ENCODE peak calls at places on chromosomes 2 and 18, in eight cellular contexts. C is fibroblast of pulmonary artery, F is BJ, G is GM12865, N is progenitor cell of endocrine pancreas, H is PC-3, Z is heart right ventricle, S is tibial artery. D is an unnamed sample.

GRCh38 chr2:240351826-240352426 is 83.5 kb upstream of the GPC1 start:
- DNase-seq in C (no peak), F (no peak), G (no peak), N (no peak), H (no peak), Z (no peak), S (no peak), D (no peak)

GRCh38 chr2:233912799-233913423 is 4.3 kb upstream of the TRPM8 start:
- DNase-seq in C (peak; percentile 54), F (no peak), G (peak; percentile 18), N (peak; percentile 72), H (peak; percentile 48), Z (peak; percentile 17), S (no peak), D (no peak)

GRCh38 chr2:240931319-240931949 is 25.3 kb downstream of the CROCC2 start:
- DNase-seq in C (no peak), F (no peak), G (no peak), N (peak; percentile 8), H (no peak), Z (no peak), S (no peak), D (no peak)

GRCh38 chr2:37287966-37288365 is 36.7 kb downstream of the PRKD3 start:
- DNase-seq in C (no peak), F (no peak), G (peak; percentile 11), N (no peak), H (peak; percentile 27), Z (no peak), S (no peak), D (peak; percentile 20)

GRCh38 chr2:172677363-172677762 is 58.3 kb upstream of the RAPGEF4 start:
- DNase-seq in C (no peak), F (no peak), G (no peak), N (no peak), H (no peak), Z (no peak), S (no peak), D (no peak)

GRCh38 chr2:222448806-222449205 is 24.5 kb downstream of the SGPP2 start:
- DNase-seq in C (peak; percentile 96), F (peak; percentile 59), G (no peak), N (no peak), H (no peak), Z (no peak), S (no peak), D (no peak)

GRCh38 chr2:40680547-40680946 is 228.7 kb upstream of the SLC8A1 start:
- DNase-seq in C (no peak), F (no peak), G (peak; percentile 28), N (no peak), H (no peak), Z (no peak), S (no peak), D (no peak)

GRCh38 chr2:8456149-8457091 is 225.4 kb upstream of the ID2 start:
- DNase-seq in C (no peak), F (no peak), G (peak; percentile 57), N (no peak), H (no peak), Z (no peak), S (no peak), D (peak; percentile 55)

GRCh38 chr2:170973492-170974303 is 44.6 kb downstream of the GORASP2 start:
- DNase-seq in C (peak; percentile 78), F (no peak), G (peak; percentile 94), N (peak; percentile 86), H (peak; percentile 93), Z (peak; percentile 85), S (peak; percentile 74), D (peak; percentile 96)

GRCh38 chr2:46318579-46319460 is 21.6 kb downstream of the EPAS1 start:
- DNase-seq in C (no peak), F (no peak), G (no peak), N (no peak), H (peak; percentile 65), Z (no peak), S (no peak), D (no peak)

GRCh38 chr18:57544958-57545661 is 41.4 kb downstream of the FECH start:
- DNase-seq in C (no peak), F (no peak), G (peak; percentile 57), N (no peak), H (no peak), Z (no peak), S (no peak), D (peak; percentile 43)

GRCh38 chr2:239180526-239181073 is 220.2 kb downstream of the HDAC4 start:
- DNase-seq in C (no peak), F (no peak), G (no peak), N (no peak), H (no peak), Z (no peak), S (peak; percentile 11), D (no peak)

GRCh38 chr2:213500881-213501280 is 216.6 kb downstream of the SPAG16 start:
- DNase-seq in C (no peak), F (no peak), G (no peak), N (no peak), H (no peak), Z (no peak), S (no peak), D (no peak)

GRCh38 chr2:124024491-124025348 is at the start of gene CNTNAP5:
- DNase-seq in C (peak; percentile 62), F (no peak), G (no peak), N (peak; percentile 79), H (no peak), Z (peak; percentile 39), S (no peak), D (peak; percentile 43)

GRCh38 chr2:135130751-135131150 is 78.7 kb downstream of the RAB3GAP1 start:
- DNase-seq in C (no peak), F (no peak), G (no peak), N (no peak), H (no peak), Z (no peak), S (no peak), D (no peak)

GRCh38 chr2:6008186-6008585 is 316.0 kb downstream of the SOX11 start:
- DNase-seq in C (no peak), F (no peak), G (no peak), N (no peak), H (no peak), Z (no peak), S (no peak), D (no peak)

DNA sequence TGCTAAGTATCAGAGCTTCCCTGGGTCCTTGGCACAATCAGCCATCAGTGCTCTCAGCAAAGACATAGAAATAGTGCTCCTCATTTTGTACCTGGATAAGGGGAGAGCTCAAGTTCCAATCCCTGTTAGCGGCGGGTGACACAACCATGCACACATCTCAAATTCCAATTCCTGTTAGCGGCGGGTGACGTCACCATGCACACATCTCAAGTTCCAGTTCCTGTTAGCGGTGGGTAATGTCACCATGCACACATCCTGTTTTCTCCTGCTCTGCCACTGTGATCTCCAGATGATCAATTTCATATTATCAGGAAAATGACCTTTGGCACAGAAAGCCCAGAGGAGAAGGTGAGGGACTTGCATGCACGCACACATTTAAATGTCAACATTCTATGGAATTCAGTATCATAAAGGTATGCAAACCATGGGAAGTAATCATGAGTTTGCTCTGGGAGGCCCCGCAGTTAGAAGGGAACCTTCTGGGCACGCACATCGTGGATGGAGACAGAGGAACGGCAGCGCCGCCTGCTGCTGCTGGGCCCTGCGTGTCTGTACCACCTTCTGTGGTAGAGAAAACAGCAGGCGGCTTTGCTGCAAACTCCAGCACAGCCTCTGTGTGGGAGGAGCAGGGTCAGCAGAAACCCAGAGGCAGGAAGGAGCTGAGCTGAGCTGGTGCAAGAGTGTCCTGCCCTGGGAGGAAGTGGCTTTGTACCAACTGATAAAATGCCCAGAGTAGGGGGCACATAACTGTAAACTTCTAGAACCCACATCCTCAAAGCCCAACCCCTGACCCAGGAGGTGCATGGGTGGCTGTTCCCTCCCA is 77.8 kb downstream of the MBP start:
- DNase-seq in C (peak; percentile 94), F (peak; percentile 31), G (peak; percentile 95), N (peak; percentile 34), H (peak; percentile 93), Z (peak; percentile 81), S (peak; percentile 81), D (peak; percentile 84)
- TF ChIP-seq CTCF in C (peak; percentile 94), F (peak; percentile 90), G (peak; percentile 78), N (peak; percentile 54), H (peak; percentile 85), Z (peak; percentile 60), S (peak; percentile 42), D (peak; percentile 89)

GRCh38 chr2:237067985-237068576 is 17.6 kb upstream of the COPS8 start:
- DNase-seq in C (peak; percentile 66), F (no peak), G (no peak), N (no peak), H (no peak), Z (no peak), S (no peak), D (no peak)
- TF ChIP-seq CTCF in C (peak; percentile 45), F (peak; percentile 15), G (no peak), N (no peak), H (no peak), Z (no peak), S (no peak), D (no peak)

GRCh38 chr2:28394997-28395333 is 2.3 kb downstream of the FOSL2 start:
- DNase-seq in C (no peak), F (no peak), G (no peak), N (no peak), H (no peak), Z (no peak), S (no peak), D (no peak)

GRCh38 chr2:28391564-28392296 is 928 bp upstream of the FOSL2 start:
- DNase-seq in C (peak; percentile 94), F (peak; percentile 55), G (peak; percentile 83), N (peak; percentile 27), H (peak; percentile 81), Z (peak; percentile 93), S (peak; percentile 98), D (peak; percentile 52)

GRCh38 chr2:28394331-28394877 is 1.7 kb downstream of the FOSL2 start:
- DNase-seq in C (peak; percentile 65), F (no peak), G (no peak), N (no peak), H (peak; percentile 77), Z (no peak), S (peak; percentile 64), D (no peak)

GRCh38 chr2:28392297-28393114 is at the start of gene FOSL2:
- DNase-seq in C (peak; percentile 100), F (peak; percentile 97), G (peak; percentile 98), N (peak; percentile 80), H (peak; percentile 99), Z (peak; percentile 94), S (peak; percentile 98), D (peak; percentile 89)

DNA sequence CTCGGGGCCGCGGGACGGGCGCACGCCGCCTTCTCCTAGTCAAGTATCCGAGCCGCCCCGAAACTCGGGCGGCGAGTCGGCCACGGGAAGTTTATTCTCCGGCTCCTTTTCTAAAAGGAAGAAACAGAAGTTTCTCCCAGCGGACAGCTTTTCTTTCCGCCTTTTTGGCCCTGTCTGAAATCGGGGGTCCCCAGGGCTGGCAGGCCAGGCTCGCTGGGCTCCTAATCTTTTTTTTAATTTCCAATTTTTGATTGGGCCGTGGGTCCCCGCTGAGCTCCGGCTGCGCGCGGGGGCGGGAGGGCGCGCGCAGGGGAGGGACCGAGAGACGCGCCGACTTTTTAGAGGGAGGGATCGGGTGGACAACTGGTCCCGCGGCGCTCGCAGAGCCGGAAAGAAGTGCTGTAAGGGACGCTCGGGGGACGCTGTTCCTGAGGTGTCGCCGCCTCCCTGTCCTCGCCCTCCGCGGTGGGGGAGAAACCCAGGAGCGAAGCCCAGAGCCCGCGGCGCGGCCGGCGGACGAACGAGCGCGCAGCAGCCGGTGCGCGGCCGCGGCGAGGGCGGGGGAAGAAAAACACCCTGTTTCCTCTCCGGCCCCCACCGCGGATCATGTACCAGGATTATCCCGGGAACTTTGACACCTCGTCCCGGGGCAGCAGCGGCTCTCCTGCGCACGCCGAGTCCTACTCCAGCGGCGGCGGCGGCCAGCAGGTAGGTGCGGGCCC is 618 bp downstream of the FOSL2 start:
- DNase-seq in C (peak; percentile 74), F (no peak), G (peak; percentile 56), N (peak; percentile 34), H (peak; percentile 59), Z (peak; percentile 76), S (peak; percentile 67), D (peak; percentile 63)
- TF ChIP-seq CTCF in C (no peak), F (no peak), G (no peak), N (no peak), H (no peak), Z (no peak), S (no peak), D (no peak)

GRCh38 chr2:71688530-71688929 is 235.2 kb downstream of the DYSF start:
- DNase-seq in C (no peak), F (no peak), G (no peak), N (no peak), H (no peak), Z (no peak), S (no peak), D (no peak)
- TF ChIP-seq CTCF in C (no peak), F (no peak), G (no peak), N (no peak), H (no peak), Z (no peak), S (no peak), D (no peak)

D was measured in GM10248.